ENCODE peak calls at places on chromosome 5, in ten cellular contexts. I is spleen, M is transverse colon, U is HCT116, J is stomach, C is prostate gland, A is GM12891, K is HepG2, E is H1, T is endothelial cell of umbilical vein. Z is an unnamed sample.

GRCh38 chr5:77180167-77181081 is 30.1 kb upstream of the PDE8B start:
- DNase-seq in U (no peak), K (no peak), C (peak), M (peak), I (no peak), J (peak), A (no peak), T (no peak), E (no peak), Z (peak)

GRCh38 chr5:62307364-62307689 is 1.3 kb downstream of the KIF2A start:
- DNase-seq in A (no peak), T (no peak), C (no peak), J (no peak), U (no peak), I (no peak), E (no peak), M (no peak), K (no peak), Z (no peak)

GRCh38 chr5:139392678-139393496 is 2.0 kb downstream of the PROB1 start:
- DNase-seq in T (peak), E (no peak), M (peak), U (peak), I (peak), A (peak), J (peak), C (peak), K (no peak), Z (peak)

GRCh38 chr5:76811214-76811613 is 7.6 kb upstream of the F2RL1 start:
- DNase-seq in K (no peak), A (no peak), J (no peak), T (no peak), U (no peak), I (no peak), M (no peak), E (no peak), C (no peak), Z (no peak)

GRCh38 chr5:18314192-18314778 is 680.0 kb downstream of the TAF11L14 start:
- DNase-seq in J (no peak), U (peak), I (no peak), T (peak), K (no peak), A (no peak), C (no peak), E (no peak), M (no peak), Z (no peak)

GRCh38 chr5:142735323-142736246 is 34.6 kb upstream of the ARHGAP26 start:
- DNase-seq in E (no peak), M (no peak), K (no peak), C (no peak), A (no peak), U (no peak), J (no peak), T (no peak), I (no peak), Z (no peak)

GRCh38 chr5:149775785-149776184 is 45.7 kb downstream of the PPARGC1B start:
- DNase-seq in M (no peak), E (no peak), U (peak), T (no peak), J (no peak), C (no peak), A (no peak), K (peak), I (no peak), Z (no peak)

GRCh38 chr5:56815657-56816545 is 552 bp downstream of the MAP3K1 start:
- DNase-seq in J (peak), T (peak), U (no peak), M (peak), E (no peak), I (peak), K (no peak), A (peak), C (peak), Z (peak)

GRCh38 chr5:1552469-1553255 is 28.9 kb upstream of the LPCAT1 start:
- DNase-seq in T (no peak), I (no peak), U (no peak), A (no peak), K (peak), M (peak), J (no peak), C (peak), E (no peak), Z (peak)

GRCh38 chr5:172760933-172761332 is 10.1 kb downstream of the DUSP1 start:
- DNase-seq in M (no peak), I (peak), K (no peak), A (no peak), C (no peak), U (no peak), T (no peak), E (no peak), J (no peak), Z (no peak)

GRCh38 chr5:139183502-139183901 is 14.7 kb downstream of the SIL1 start:
- DNase-seq in E (no peak), T (no peak), M (no peak), U (no peak), C (no peak), I (no peak), A (no peak), K (no peak), J (no peak), Z (no peak)

GRCh38 chr5:138275379-138275782 is 960 bp upstream of the GFRA3 start:
- DNase-seq in I (no peak), K (peak), M (no peak), C (no peak), E (no peak), A (no peak), J (no peak), U (no peak), T (no peak), Z (no peak)

GRCh38 chr5:36605241-36605640 is 1.2 kb upstream of the SLC1A3 start:
- DNase-seq in M (no peak), J (no peak), C (no peak), T (no peak), E (no peak), U (no peak), A (no peak), I (no peak), K (no peak), Z (no peak)

GRCh38 chr5:36607114-36607561 is 732 bp downstream of the SLC1A3 start:
- DNase-seq in K (no peak), U (peak), T (no peak), J (no peak), C (peak), I (no peak), M (no peak), A (no peak), E (no peak), Z (peak)

GRCh38 chr5:36607838-36608783 is 1.7 kb downstream of the SLC1A3 start:
- DNase-seq in A (no peak), U (no peak), C (no peak), I (no peak), J (no peak), E (no peak), M (no peak), T (no peak), K (no peak), Z (no peak)

GRCh38 chr5:36606052-36606436 is 362 bp upstream of the SLC1A3 start:
- DNase-seq in I (no peak), A (no peak), T (no peak), J (no peak), K (no peak), C (no peak), M (no peak), U (no peak), E (no peak), Z (no peak)

GRCh38 chr5:36606437-36607113 is at the start of gene SLC1A3:
- DNase-seq in E (no peak), K (no peak), T (peak), M (peak), C (peak), J (peak), A (no peak), I (peak), U (peak), Z (peak)
- TF ChIP-seq POLR2A in E (peak), K (no peak), T (no peak), M (peak), C (peak), J (no peak), A (peak), I (no peak), U (peak), Z (no peak)

GRCh38 chr5:126046996-126047395 is 376.2 kb upstream of the GRAMD2B start:
- DNase-seq in A (no peak), C (no peak), E (no peak), U (no peak), M (no peak), J (no peak), I (no peak), T (no peak), K (no peak), Z (no peak)

GRCh38 chr5:126046275-126046674 is 376.9 kb upstream of the GRAMD2B start:
- DNase-seq in E (no peak), M (no peak), I (no peak), K (no peak), C (no peak), T (no peak), U (no peak), A (no peak), J (no peak), Z (no peak)

GRCh38 chr5:126043684-126044083 is 379.5 kb upstream of the GRAMD2B start:
- DNase-seq in A (no peak), E (no peak), U (no peak), I (no peak), C (no peak), J (no peak), T (no peak), K (no peak), M (no peak), Z (no peak)

GRCh38 chr5:126044931-126045565 is 378.2 kb upstream of the GRAMD2B start:
- DNase-seq in U (no peak), C (no peak), K (no peak), M (no peak), T (no peak), A (no peak), I (no peak), E (no peak), J (no peak), Z (no peak)

GRCh38 chr5:126044111-126044668 is 379.0 kb upstream of the GRAMD2B start:
- DNase-seq in J (no peak), K (no peak), T (no peak), I (no peak), C (no peak), M (no peak), A (no peak), U (no peak), E (no peak), Z (no peak)
- TF ChIP-seq POLR2AphosphoS5 in J (no peak), K (no peak), T (no peak), I (no peak), C (no peak), M (no peak), A (no peak), U (no peak), E (no peak), Z (no peak)

GRCh38 chr5:134004626-134005414 is at the start of gene VDAC1:
- DNase-seq in J (peak), E (no peak), C (peak), M (peak), I (peak), T (peak), K (no peak), A (peak), U (peak), Z (peak)
- TF ChIP-seq POLR2A in J (no peak), E (peak), C (peak), M (peak), I (no peak), T (peak), K (peak), A (no peak), U (peak), Z (peak)

DNA sequence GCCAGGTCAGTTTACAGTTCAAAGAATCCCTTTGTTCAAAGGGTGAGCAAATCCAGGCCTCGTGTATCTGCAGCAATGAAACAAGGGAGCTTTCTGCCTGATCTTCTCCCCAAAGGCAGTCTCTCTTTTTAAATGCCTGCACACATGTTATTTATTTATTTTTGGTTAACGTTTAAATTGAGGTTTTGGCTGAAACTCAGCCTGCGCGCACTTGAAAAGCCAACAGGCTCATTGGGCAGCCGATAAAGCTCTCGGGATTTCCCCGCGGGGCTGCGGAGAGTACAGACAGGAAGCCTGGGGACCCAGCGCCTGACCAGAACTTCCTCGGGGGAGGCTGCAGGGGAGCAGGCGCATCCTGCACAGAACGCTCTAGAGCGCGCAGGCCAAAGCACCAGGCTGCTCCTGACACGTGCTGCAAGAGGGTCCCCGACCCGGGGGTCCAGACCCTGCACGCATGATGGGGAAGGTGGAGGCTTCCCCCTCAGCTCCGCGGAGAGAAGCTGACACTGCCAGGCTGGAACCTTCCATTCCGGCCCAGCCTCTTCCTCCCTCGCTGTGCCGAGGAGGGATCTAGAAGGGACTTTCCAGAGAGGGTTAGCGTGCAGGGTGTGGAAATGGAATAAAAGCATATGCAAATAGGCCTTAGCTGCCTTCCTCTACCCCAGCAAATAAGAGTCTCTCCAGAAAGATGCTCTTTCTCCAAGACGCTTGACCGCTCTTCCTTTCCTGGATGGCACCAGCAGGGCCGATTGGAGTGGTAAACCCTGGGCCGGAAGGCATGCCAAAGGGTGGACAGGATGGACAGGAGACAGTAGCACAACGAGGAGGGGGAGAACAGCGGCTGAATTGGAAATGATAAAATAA is 46.1 kb downstream of the PTTG1 start:
- DNase-seq in U (no peak), J (peak), C (peak), E (no peak), K (peak), M (peak), A (peak), I (peak), T (peak), Z (peak)
- TF ChIP-seq POLR2AphosphoS5 in U (no peak), J (no peak), C (no peak), E (no peak), K (peak), M (peak), A (peak), I (peak), T (peak), Z (peak)

GRCh38 chr5:154189819-154190651 is 498 bp upstream of the GALNT10 start:
- DNase-seq in T (peak), J (peak), I (peak), A (peak), C (peak), E (no peak), M (peak), U (peak), K (peak), Z (peak)
- TF ChIP-seq POLR2A in T (peak), J (no peak), I (no peak), A (peak), C (peak), E (no peak), M (peak), U (peak), K (no peak), Z (peak)

DNA sequence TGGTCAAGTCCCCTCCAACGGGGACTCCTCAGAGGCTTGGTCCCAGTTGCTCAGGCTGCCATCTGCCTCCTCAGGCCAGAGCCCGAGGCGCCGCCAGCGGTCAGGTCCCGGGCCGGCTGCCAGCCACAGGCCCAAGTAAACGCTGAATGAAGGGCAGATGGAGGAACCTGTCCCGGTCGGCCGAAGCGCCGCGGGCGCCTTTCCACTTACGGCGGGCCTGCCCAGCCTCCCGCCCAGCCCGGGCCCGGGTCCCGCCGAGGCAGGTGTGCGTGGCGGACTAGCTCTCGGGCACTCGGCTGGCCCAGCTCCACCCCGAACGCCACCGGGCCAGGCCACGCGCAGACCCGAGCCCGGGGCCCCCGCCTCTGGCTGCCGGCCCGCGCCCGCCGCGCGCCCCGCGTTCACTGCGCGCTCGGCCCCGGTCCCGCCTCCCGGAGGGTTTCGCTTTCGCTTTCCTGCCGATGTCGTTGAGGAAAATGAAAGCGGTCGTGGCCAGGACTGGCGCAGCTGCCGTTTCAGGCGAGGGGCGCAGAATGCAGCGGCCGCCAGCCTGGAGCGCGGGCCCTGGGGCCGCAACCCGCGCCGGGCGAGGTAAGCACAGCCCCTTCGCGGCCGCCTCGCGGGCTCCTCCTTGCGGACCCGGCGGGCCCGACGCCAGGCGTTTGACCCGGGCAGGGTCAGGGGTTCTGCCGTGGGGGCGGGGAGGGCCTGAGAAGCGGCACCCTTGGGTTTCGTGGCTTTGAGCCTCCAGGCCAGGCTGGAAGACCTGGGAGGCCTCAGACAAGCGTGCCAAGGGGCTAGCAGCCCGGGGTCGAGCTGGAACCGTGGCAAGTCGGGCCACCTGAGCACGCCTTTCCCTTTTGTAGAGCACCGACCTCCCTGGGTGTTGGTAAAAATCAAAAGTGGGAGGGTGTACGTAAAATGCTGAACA is 41.2 kb downstream of the SLC22A5 start:
- DNase-seq in C (peak), E (no peak), J (peak), U (no peak), K (peak), T (peak), A (peak), M (peak), I (peak), Z (peak)
- TF ChIP-seq POLR2AphosphoS5 in C (no peak), E (peak), J (peak), U (peak), K (peak), T (peak), A (peak), M (peak), I (peak), Z (peak)

GRCh38 chr5:73565166-73565968 is at the start of the genes ANKRA2 and UTP15:
- DNase-seq in T (peak), K (peak), I (peak), A (peak), M (peak), C (peak), J (peak), E (peak), U (peak), Z (peak)
- TF ChIP-seq POLR2A in T (peak), K (peak), I (no peak), A (peak), M (peak), C (peak), J (no peak), E (peak), U (peak), Z (no peak)

GRCh38 chr5:75363726-75364495 is 26.9 kb downstream of the HMGCR start:
- DNase-seq in K (no peak), U (no peak), A (no peak), C (peak), T (no peak), I (no peak), M (peak), J (peak), E (no peak), Z (no peak)
- TF ChIP-seq POLR2AphosphoS5 in K (peak), U (no peak), A (peak), C (peak), T (no peak), I (no peak), M (no peak), J (no peak), E (peak), Z (no peak)

Z was measured in upper lobe of left lung.